ENCODE peak calls at places on chromosome 7, in six cellular contexts. F is tibial nerve, E is iPS-NIHi11, Y is HEK293T, O is NCI-H2227 treated with DMSO at 0.1 percent for 48 hours, A is body of pancreas. G is an unnamed sample.

GRCh38 chr7:47786557-47787248 is 161.6 kb downstream of the PKD1L1 start:
- DNase-seq in F (peak; percentile 21), E (peak; percentile 68), Y (peak; percentile 42), O (no peak), A (peak; percentile 49), G (peak; percentile 81)

GRCh38 chr7:55021053-55021452 is 2.2 kb downstream of the EGFR start:
- DNase-seq in F (no peak), E (no peak), Y (no peak), O (no peak), A (no peak), G (no peak)

GRCh38 chr7:105917659-105918058 is 41.3 kb upstream of the ATXN7L1 start:
- DNase-seq in F (no peak), E (no peak), Y (no peak), O (no peak), A (no peak), G (no peak)

GRCh38 chr7:80018941-80019808 is 115.5 kb upstream of the GNAI1 start:
- DNase-seq in F (no peak), E (peak; percentile 81), Y (peak; percentile 72), O (peak; percentile 72), A (peak; percentile 20), G (peak; percentile 46)

GRCh38 chr7:148763622-148764021 is 64.9 kb downstream of the CUL1 start:
- DNase-seq in F (no peak), E (no peak), Y (no peak), O (no peak), A (no peak), G (no peak)

GRCh38 chr7:77903597-77903996 is 105.0 kb downstream of the PHTF2 start:
- DNase-seq in F (no peak), E (peak; percentile 14), Y (peak; percentile 21), O (no peak), A (peak; percentile 16), G (peak; percentile 4)

GRCh38 chr7:73557397-73558257 is at the start of gene BCL7B:
- DNase-seq in F (peak; percentile 37), E (peak; percentile 98), Y (peak; percentile 89), O (peak; percentile 87), A (peak; percentile 79), G (peak; percentile 98)

GRCh38 chr7:96131525-96131924 is 190.4 kb downstream of the SLC25A13 start:
- DNase-seq in F (no peak), E (no peak), Y (no peak), O (no peak), A (no peak), G (no peak)

GRCh38 chr7:101111261-101111660 is 15.6 kb upstream of the SERPINE1 start:
- DNase-seq in F (no peak), E (no peak), Y (no peak), O (no peak), A (no peak), G (no peak)

GRCh38 chr7:134916428-134916883 is 69.9 kb upstream of the AGBL3 start:
- DNase-seq in F (no peak), E (no peak), Y (no peak), O (no peak), A (no peak), G (no peak)

GRCh38 chr7:138833596-138833995 is 35.6 kb upstream of the ATP6V0A4 start:
- DNase-seq in F (no peak), E (no peak), Y (no peak), O (no peak), A (no peak), G (no peak)

GRCh38 chr7:20223356-20223755 is 6.2 kb upstream of the MACC1 start:
- DNase-seq in F (no peak), E (no peak), Y (no peak), O (no peak), A (no peak), G (no peak)

GRCh38 chr7:7943951-7944350 is 24.6 kb upstream of the GLCCI1 start:
- DNase-seq in F (no peak), E (no peak), Y (no peak), O (no peak), A (no peak), G (no peak)

GRCh38 chr7:136870799-136871487 is 2.5 kb downstream of the CHRM2 start:
- DNase-seq in F (no peak), E (peak; percentile 23), Y (no peak), O (no peak), A (no peak), G (peak; percentile 46)

GRCh38 chr7:36967387-36967786 is 243.1 kb upstream of the AOAH start:
- DNase-seq in F (no peak), E (peak; percentile 80), Y (peak; percentile 74), O (peak; percentile 19), A (peak; percentile 65), G (peak; percentile 80)

GRCh38 chr7:121525155-121525819 is 129.2 kb upstream of the FAM3C start:
- DNase-seq in F (no peak), E (no peak), Y (no peak), O (no peak), A (no peak), G (no peak)

GRCh38 chr7:127383123-127383835 is 9.2 kb downstream of the ZNF800 start:
- DNase-seq in F (no peak), E (no peak), Y (no peak), O (no peak), A (no peak), G (no peak)

GRCh38 chr7:22645418-22646181 is 81.4 kb upstream of the IL6 start:
- DNase-seq in F (no peak), E (no peak), Y (no peak), O (no peak), A (no peak), G (no peak)

GRCh38 chr7:155296788-155297516 is 726 bp upstream of the INSIG1 start:
- DNase-seq in F (no peak), E (peak; percentile 92), Y (peak; percentile 92), O (no peak), A (peak; percentile 70), G (peak; percentile 78)

GRCh38 chr7:36863901-36864701 is 139.8 kb upstream of the AOAH start:
- DNase-seq in F (no peak), E (no peak), Y (no peak), O (no peak), A (no peak), G (no peak)

GRCh38 chr7:134941947-134942346 is 44.4 kb upstream of the AGBL3 start:
- DNase-seq in F (no peak), E (no peak), Y (no peak), O (no peak), A (peak; percentile 42), G (no peak)

GRCh38 chr7:111089822-111090426 is 1.0 kb upstream of the LRRN3 start:
- DNase-seq in F (no peak), E (peak; percentile 47), Y (peak; percentile 34), O (peak; percentile 74), A (no peak), G (no peak)

GRCh38 chr7:10973942-10974716 is 457 bp downstream of the PHF14 start:
- DNase-seq in F (no peak), E (peak; percentile 44), Y (peak; percentile 16), O (peak; percentile 64), A (peak; percentile 36), G (peak; percentile 63)

GRCh38 chr7:89621925-89622641 is 532.2 kb upstream of the STEAP1 start:
- DNase-seq in F (no peak), E (no peak), Y (no peak), O (no peak), A (no peak), G (no peak)

GRCh38 chr7:114853189-114853588 is 68.7 kb upstream of the MDFIC start:
- DNase-seq in F (no peak), E (no peak), Y (no peak), O (no peak), A (no peak), G (no peak)

GRCh38 chr7:1897861-1898627 is 228.0 kb downstream of the ELFN1 start:
- DNase-seq in F (no peak), E (no peak), Y (no peak), O (no peak), A (no peak), G (no peak)

GRCh38 chr7:123367508-123368122 is 166.8 kb downstream of the IQUB start:
- DNase-seq in F (no peak), E (peak; percentile 67), Y (peak; percentile 57), O (no peak), A (peak; percentile 50), G (peak; percentile 5)

GRCh38 chr7:1729773-1730172 is 59.7 kb downstream of the ELFN1 start:
- DNase-seq in F (no peak), E (no peak), Y (no peak), O (no peak), A (no peak), G (no peak)

GRCh38 chr7:119545118-119545517 is 727.9 kb upstream of the KCND2 start:
- DNase-seq in F (no peak), E (no peak), Y (no peak), O (no peak), A (no peak), G (no peak)

GRCh38 chr7:3537210-3537875 is 236.3 kb downstream of the SDK1 start:
- DNase-seq in F (no peak), E (no peak), Y (no peak), O (no peak), A (no peak), G (no peak)

GRCh38 chr7:103764887-103765286 is 224.6 kb downstream of the RELN start:
- DNase-seq in F (no peak), E (no peak), Y (no peak), O (no peak), A (no peak), G (no peak)

GRCh38 chr7:33399528-33400213 is 270.3 kb downstream of the BBS9 start:
- DNase-seq in F (no peak), E (no peak), Y (no peak), O (no peak), A (no peak), G (no peak)

G was measured in AG08396.